ENCODE peak calls at places on chromosomes 12 and 14, in seven cellular contexts. Q is NCI-H2081; E is HS-5; T is A172; C is Daoy; K is activated CD4-positive, alpha-beta memory T cell treated with anti-CD3 and anti-CD28 coated beads, Interleukin-2, amount 10 ng/mL, durations not matched to agents 7 days and 5 days; I is stimulated activated CD8-positive, alpha-beta memory T cell treated with anti-CD3 and anti-CD28 coated beads, Interleukin-15, amount 100 ng/mL, for 1 hour. N is an unnamed sample.
A peak's percentile ranks its signal among the peaks of the same experiment; 100 is the strongest.

GRCh38 chr12:10170199-10170598 is 1.7 kb downstream of the OLR1 start:
- DNase-seq in Q (no peak), E (no peak), T (no peak), C (no peak), K (no peak), I (no peak), N (peak; percentile 89)

GRCh38 chr12:23132357-23132756 is 507.4 kb downstream of the ETNK1 start:
- DNase-seq in Q (no peak), E (no peak), T (no peak), C (no peak), K (no peak), I (no peak), N (no peak)

GRCh38 chr12:65875635-65876034 is 51.4 kb downstream of the HMGA2 start:
- DNase-seq in Q (no peak), E (no peak), T (peak; percentile 9), C (no peak), K (no peak), I (no peak), N (no peak)

GRCh38 chr14:58796636-58797429 is 159.1 kb downstream of the DACT1 start:
- DNase-seq in Q (no peak), E (no peak), T (no peak), C (no peak), K (no peak), I (no peak), N (no peak)

GRCh38 chr14:94158239-94158888 is 15.8 kb upstream of the PPP4R4 start:
- DNase-seq in Q (no peak), E (no peak), T (no peak), C (no peak), K (peak; percentile 73), I (no peak), N (no peak)

GRCh38 chr14:86626530-86626929 is 1096.6 kb downstream of the FLRT2 start:
- DNase-seq in Q (no peak), E (no peak), T (peak; percentile 1), C (no peak), K (no peak), I (no peak), N (no peak)

GRCh38 chr12:131096681-131097181 is 143.0 kb downstream of the ADGRD1 start:
- DNase-seq in Q (no peak), E (no peak), T (no peak), C (no peak), K (no peak), I (no peak), N (no peak)

GRCh38 chr12:124592050-124592449 is 24.6 kb upstream of the NCOR2 start:
- DNase-seq in Q (no peak), E (peak; percentile 57), T (peak; percentile 84), C (peak; percentile 88), K (no peak), I (no peak), N (peak; percentile 40)

GRCh38 chr12:101789171-101789570 is 41.6 kb downstream of the GNPTAB start:
- DNase-seq in Q (no peak), E (no peak), T (no peak), C (no peak), K (no peak), I (no peak), N (no peak)

GRCh38 chr12:47988073-47989022 is 15.9 kb downstream of the COL2A1 start:
- DNase-seq in Q (no peak), E (no peak), T (no peak), C (peak; percentile 46), K (no peak), I (no peak), N (no peak)

GRCh38 chr12:3381059-3382047 is 109.7 kb upstream of the PRMT8 start:
- DNase-seq in Q (no peak), E (no peak), T (no peak), C (no peak), K (no peak), I (no peak), N (no peak)

GRCh38 chr12:108518716-108519496 is 3.8 kb downstream of the FICD start:
- DNase-seq in Q (no peak), E (no peak), T (no peak), C (no peak), K (no peak), I (no peak), N (no peak)

GRCh38 chr12:26750531-26751171 is 82.3 kb downstream of the ITPR2 start:
- DNase-seq in Q (no peak), E (no peak), T (no peak), C (no peak), K (no peak), I (no peak), N (no peak)

GRCh38 chr14:73787760-73788508 is 63.7 kb upstream of the PTGR2 start:
- DNase-seq in Q (no peak), E (no peak), T (no peak), C (peak; percentile 43), K (no peak), I (no peak), N (no peak)

GRCh38 chr14:89165189-89165809 is 251.7 kb downstream of the FOXN3 start:
- DNase-seq in Q (no peak), E (no peak), T (no peak), C (no peak), K (no peak), I (no peak), N (no peak)

GRCh38 chr12:24044973-24045703 is 95.7 kb upstream of the SOX5 start:
- DNase-seq in Q (no peak), E (no peak), T (no peak), C (no peak), K (no peak), I (no peak), N (no peak)

GRCh38 chr14:72617391-72618011 is 276.4 kb downstream of the DPF3 start:
- DNase-seq in Q (no peak), E (no peak), T (peak; percentile 72), C (no peak), K (no peak), I (no peak), N (no peak)

GRCh38 chr12:14239935-14240872 is 125.3 kb upstream of the ATF7IP start:
- DNase-seq in Q (no peak), E (no peak), T (no peak), C (peak; percentile 46), K (peak; percentile 23), I (no peak), N (peak; percentile 76)

GRCh38 chr14:92565718-92566115 is 52.1 kb downstream of the RIN3 start:
- DNase-seq in Q (no peak), E (no peak), T (no peak), C (no peak), K (no peak), I (no peak), N (no peak)

N was measured in NCI-H226.